ENCODE peak calls at places on chromosomes 11 and 22, in eight cellular contexts. T is tibial nerve; Q is neuronal stem cell; M is CD8-positive, alpha-beta T cell; E is caudate nucleus; R is heart right ventricle; F is left ventricle myocardium inferior; S is CD4-positive, alpha-beta T cell. A is an unnamed sample.

GRCh38 chr22:24410110-24410856 is 17.1 kb upstream of the ADORA2A start:
- DNase-seq in T (no peak), Q (no peak), M (peak), E (no peak), R (no peak), F (no peak), S (no peak), A (no peak)

GRCh38 chr22:36319595-36320497 is 66.9 kb downstream of the APOL1 start:
- DNase-seq in T (no peak), Q (no peak), M (no peak), E (no peak), R (no peak), F (no peak), S (no peak), A (no peak)

GRCh38 chr11:61902313-61902712 is 11.0 kb upstream of the FADS3 start:
- DNase-seq in T (no peak), Q (no peak), M (no peak), E (no peak), R (no peak), F (no peak), S (no peak), A (no peak)

GRCh38 chr11:19711911-19712280 is 741 bp upstream of the NAV2 start:
- DNase-seq in T (no peak), Q (no peak), M (no peak), E (no peak), R (no peak), F (no peak), S (no peak), A (no peak)

GRCh38 chr11:76284161-76284560 is 77.9 kb upstream of the WNT11 start:
- DNase-seq in T (no peak), Q (peak), M (no peak), E (no peak), R (no peak), F (no peak), S (no peak), A (no peak)

GRCh38 chr22:50737728-50738648 is at the start of gene ACR:
- DNase-seq in T (no peak), Q (no peak), M (peak), E (no peak), R (no peak), F (no peak), S (no peak), A (no peak)

GRCh38 chr11:119750056-119750455 is 21.1 kb upstream of the NECTIN1 start:
- DNase-seq in T (no peak), Q (no peak), M (no peak), E (no peak), R (no peak), F (no peak), S (no peak), A (no peak)

GRCh38 chr11:62552931-62553838 is 6.6 kb upstream of the AHNAK start:
- DNase-seq in T (peak), Q (no peak), M (peak), E (no peak), R (peak), F (peak), S (peak), A (peak)

GRCh38 chr22:46338636-46339035 is 3.1 kb downstream of the TRMU start:
- DNase-seq in T (no peak), Q (no peak), M (no peak), E (no peak), R (no peak), F (peak), S (no peak), A (no peak)

GRCh38 chr11:133386262-133386661 is 146.0 kb downstream of the OPCML start:
- DNase-seq in T (no peak), Q (no peak), M (no peak), E (no peak), R (no peak), F (no peak), S (no peak), A (no peak)

GRCh38 chr22:27628891-27629631 is 172.5 kb downstream of the MN1 start:
- DNase-seq in T (no peak), Q (no peak), M (no peak), E (no peak), R (no peak), F (no peak), S (no peak), A (no peak)

GRCh38 chr11:12066799-12067508 is 43.4 kb upstream of the MICAL2 start:
- DNase-seq in T (no peak), Q (no peak), M (no peak), E (peak), R (no peak), F (no peak), S (no peak), A (no peak)

GRCh38 chr11:109040303-109040702 is 375.4 kb downstream of the DDX10 start:
- DNase-seq in T (no peak), Q (no peak), M (no peak), E (no peak), R (no peak), F (no peak), S (no peak), A (no peak)

GRCh38 chr22:42160830-42161696 is 30.5 kb upstream of the CYP2D6 start:
- DNase-seq in T (no peak), Q (no peak), M (no peak), E (no peak), R (no peak), F (no peak), S (no peak), A (no peak)

GRCh38 chr11:74179234-74180126 is 8.4 kb downstream of the PPME1 start:
- DNase-seq in T (no peak), Q (no peak), M (no peak), E (no peak), R (no peak), F (no peak), S (no peak), A (no peak)

GRCh38 chr11:9490376-9490775 is 29.6 kb downstream of the ZNF143 start:
- DNase-seq in T (no peak), Q (no peak), M (no peak), E (no peak), R (no peak), F (no peak), S (no peak), A (no peak)

GRCh38 chr11:114257621-114258558 is 38.3 kb upstream of the NNMT start:
- DNase-seq in T (peak), Q (peak), M (no peak), E (no peak), R (peak), F (peak), S (no peak), A (no peak)

GRCh38 chr11:6911378-6911777 is 9.4 kb upstream of the OR2D3 start:
- DNase-seq in T (no peak), Q (no peak), M (no peak), E (no peak), R (no peak), F (no peak), S (no peak), A (no peak)

GRCh38 chr11:109490953-109491733 is 69.2 kb downstream of the C11orf87 start:
- DNase-seq in T (no peak), Q (no peak), M (no peak), E (no peak), R (no peak), F (no peak), S (no peak), A (no peak)

GRCh38 chr11:104073950-104074349 is 37.5 kb downstream of the DDI1 start:
- DNase-seq in T (no peak), Q (no peak), M (no peak), E (no peak), R (no peak), F (no peak), S (no peak), A (no peak)

GRCh38 chr11:122276221-122276620 is 160.2 kb upstream of the BLID start:
- DNase-seq in T (no peak), Q (no peak), M (no peak), E (no peak), R (no peak), F (no peak), S (no peak), A (no peak)

GRCh38 chr11:69213315-69213714 is 57.6 kb downstream of the SMIM38 start:
- DNase-seq in T (no peak), Q (no peak), M (no peak), E (no peak), R (no peak), F (no peak), S (no peak), A (no peak)

GRCh38 chr22:42947211-42947990 is 67.5 kb downstream of the PACSIN2 start:
- DNase-seq in T (no peak), Q (peak), M (no peak), E (no peak), R (peak), F (peak), S (no peak), A (no peak)

GRCh38 chr11:14347494-14347893 is 11.5 kb downstream of the RRAS2 start:
- DNase-seq in T (no peak), Q (no peak), M (no peak), E (no peak), R (no peak), F (no peak), S (no peak), A (no peak)

GRCh38 chr22:24937114-24937513 is 9.4 kb downstream of the LHFPL7 start:
- DNase-seq in T (no peak), Q (no peak), M (no peak), E (no peak), R (no peak), F (no peak), S (no peak), A (no peak)

GRCh38 chr11:74320538-74320937 is 9.1 kb upstream of the P4HA3 start:
- DNase-seq in T (no peak), Q (no peak), M (no peak), E (no peak), R (no peak), F (no peak), S (no peak), A (no peak)

GRCh38 chr22:24076091-24076867 is 65.2 kb downstream of the CABIN1 start:
- DNase-seq in T (no peak), Q (no peak), M (no peak), E (no peak), R (no peak), F (no peak), S (no peak), A (no peak)

GRCh38 chr22:26134654-26135330 is 34.5 kb upstream of the SEZ6L start:
- DNase-seq in T (no peak), Q (no peak), M (no peak), E (no peak), R (no peak), F (no peak), S (no peak), A (no peak)

GRCh38 chr11:46361283-46362145 is 14.3 kb downstream of the DGKZ start:
- DNase-seq in T (no peak), Q (no peak), M (peak), E (peak), R (peak), F (peak), S (peak), A (no peak)

GRCh38 chr22:26551568-26551967 is 38.4 kb downstream of the TPST2 start:
- DNase-seq in T (no peak), Q (no peak), M (no peak), E (no peak), R (no peak), F (no peak), S (no peak), A (no peak)

GRCh38 chr11:127255239-127255638 is 254.7 kb upstream of the KIRREL3 start:
- DNase-seq in T (no peak), Q (no peak), M (no peak), E (no peak), R (no peak), F (no peak), S (no peak), A (no peak)

GRCh38 chr11:128523616-128524015 is 63.7 kb downstream of the ETS1 start:
- DNase-seq in T (no peak), Q (no peak), M (no peak), E (no peak), R (no peak), F (no peak), S (no peak), A (no peak)

GRCh38 chr22:32926600-32926999 is 125.1 kb downstream of the TIMP3 start:
- DNase-seq in T (peak), Q (no peak), M (no peak), E (no peak), R (no peak), F (no peak), S (no peak), A (peak)

GRCh38 chr11:12390687-12391110 is 13.3 kb downstream of the PARVA start:
- DNase-seq in T (no peak), Q (no peak), M (no peak), E (no peak), R (no peak), F (no peak), S (no peak), A (no peak)

GRCh38 chr11:3021125-3021524 is 29.0 kb upstream of the NAP1L4 start:
- DNase-seq in T (no peak), Q (peak), M (peak), E (no peak), R (no peak), F (no peak), S (peak), A (no peak)

GRCh38 chr11:103851166-103851651 is 185.2 kb upstream of the DDI1 start:
- DNase-seq in T (peak), Q (no peak), M (no peak), E (no peak), R (no peak), F (no peak), S (no peak), A (peak)

GRCh38 chr11:65854161-65854592 is 3.8 kb downstream of the CFL1 start:
- DNase-seq in T (no peak), Q (no peak), M (no peak), E (no peak), R (no peak), F (no peak), S (no peak), A (no peak)

GRCh38 chr11:116691779-116692178 is 81.0 kb downstream of the BUD13 start:
- DNase-seq in T (peak), Q (peak), M (peak), E (no peak), R (peak), F (no peak), S (peak), A (no peak)

GRCh38 chr11:94171693-94172440 is 43.2 kb downstream of the PANX1 start:
- DNase-seq in T (peak), Q (peak), M (no peak), E (no peak), R (peak), F (no peak), S (no peak), A (no peak)

DNA sequence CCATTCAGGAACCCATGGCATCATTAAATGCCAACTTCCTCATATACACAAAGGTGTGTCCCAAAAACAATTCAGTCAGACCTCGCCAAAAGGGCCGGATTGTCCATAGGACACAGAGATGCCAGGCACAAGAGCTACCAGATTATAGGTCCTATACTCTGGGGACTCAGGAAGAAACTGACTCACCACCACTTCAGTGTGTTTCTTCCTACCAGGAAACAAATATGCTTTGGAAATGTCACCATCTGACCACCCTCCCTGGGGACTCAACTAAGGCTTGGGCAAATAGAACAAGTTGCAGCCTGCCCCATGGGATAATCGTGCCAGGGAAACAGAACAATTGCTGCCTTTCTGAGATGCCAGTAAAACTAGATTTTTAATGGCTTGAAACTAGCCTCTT is 11.7 kb downstream of the POU2AF3 start:
- DNase-seq in T (no peak), Q (no peak), M (no peak), E (no peak), R (no peak), F (no peak), S (no peak), A (no peak)
- H3K27ac ChIP-seq in T (no peak), Q (no peak), M (no peak), E (no peak), R (no peak), F (no peak), S (no peak), A (no peak)

DNA sequence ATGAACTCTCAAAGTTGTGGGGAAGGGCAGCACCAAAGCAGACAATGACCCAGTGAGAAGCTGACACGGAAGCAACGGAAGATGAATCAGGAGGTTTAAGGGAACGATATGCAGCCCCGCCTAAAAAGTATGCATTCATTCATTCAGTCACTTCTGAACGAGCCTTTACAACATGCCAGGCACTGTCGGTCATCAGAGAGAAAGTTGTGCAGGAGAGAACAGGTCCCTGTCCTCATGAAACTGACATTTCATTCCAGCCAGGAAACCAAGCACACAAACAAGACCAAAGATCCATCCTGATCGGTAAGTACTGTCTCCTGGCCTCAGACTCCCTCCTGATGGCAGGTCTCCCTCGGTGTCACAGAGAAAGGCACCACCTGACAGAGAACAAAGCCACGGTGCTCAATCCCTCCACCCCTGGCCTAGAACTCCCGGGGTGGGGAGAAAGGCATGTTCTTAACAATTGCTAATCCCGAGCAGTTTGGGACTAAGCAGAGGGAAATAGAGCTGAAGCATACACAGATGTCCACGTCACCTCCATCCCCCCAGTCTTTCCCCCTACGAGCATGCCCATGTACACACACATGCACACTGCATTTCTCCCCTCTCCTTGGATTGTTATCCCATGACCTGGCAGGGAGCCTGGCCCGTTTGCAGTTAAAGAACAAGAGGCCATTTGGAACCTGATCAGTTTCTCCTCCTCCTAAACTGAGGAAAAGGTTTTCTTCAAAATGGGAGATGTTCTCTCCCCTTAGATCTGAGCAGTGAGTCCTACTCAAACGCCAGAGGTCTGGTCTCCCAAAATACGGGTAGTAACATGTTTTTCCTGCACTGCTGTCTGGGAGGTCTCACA is 49.4 kb downstream of the LRFN4 start:
- DNase-seq in T (peak), Q (no peak), M (no peak), E (no peak), R (no peak), F (peak), S (no peak), A (no peak)
- H3K27ac ChIP-seq in T (peak), Q (no peak), M (no peak), E (no peak), R (no peak), F (no peak), S (no peak), A (peak)

DNA sequence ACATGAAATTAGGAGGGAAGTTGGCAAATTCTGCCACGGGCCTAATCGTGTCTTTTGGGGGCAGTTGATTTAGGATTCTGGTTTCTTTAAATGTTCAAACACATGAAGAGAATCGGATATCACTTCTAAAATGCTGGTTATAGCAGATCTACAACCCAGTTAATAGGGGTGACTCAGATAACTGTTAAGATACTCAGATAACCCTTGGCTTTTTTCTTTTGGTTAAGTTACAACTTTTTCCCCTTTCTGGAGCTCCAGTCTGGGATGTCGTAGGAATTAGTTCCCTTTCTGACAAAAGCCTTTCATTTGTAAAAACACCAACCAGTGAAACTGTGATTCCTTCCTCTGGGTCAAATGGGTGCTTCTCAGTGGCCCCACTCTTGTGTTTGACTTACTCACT is 976 bp downstream of the DEPDC7 start:
- DNase-seq in T (no peak), Q (no peak), M (no peak), E (no peak), R (no peak), F (no peak), S (no peak), A (no peak)
- H3K27ac ChIP-seq in T (peak), Q (no peak), M (no peak), E (no peak), R (no peak), F (no peak), S (no peak), A (no peak)

DNA sequence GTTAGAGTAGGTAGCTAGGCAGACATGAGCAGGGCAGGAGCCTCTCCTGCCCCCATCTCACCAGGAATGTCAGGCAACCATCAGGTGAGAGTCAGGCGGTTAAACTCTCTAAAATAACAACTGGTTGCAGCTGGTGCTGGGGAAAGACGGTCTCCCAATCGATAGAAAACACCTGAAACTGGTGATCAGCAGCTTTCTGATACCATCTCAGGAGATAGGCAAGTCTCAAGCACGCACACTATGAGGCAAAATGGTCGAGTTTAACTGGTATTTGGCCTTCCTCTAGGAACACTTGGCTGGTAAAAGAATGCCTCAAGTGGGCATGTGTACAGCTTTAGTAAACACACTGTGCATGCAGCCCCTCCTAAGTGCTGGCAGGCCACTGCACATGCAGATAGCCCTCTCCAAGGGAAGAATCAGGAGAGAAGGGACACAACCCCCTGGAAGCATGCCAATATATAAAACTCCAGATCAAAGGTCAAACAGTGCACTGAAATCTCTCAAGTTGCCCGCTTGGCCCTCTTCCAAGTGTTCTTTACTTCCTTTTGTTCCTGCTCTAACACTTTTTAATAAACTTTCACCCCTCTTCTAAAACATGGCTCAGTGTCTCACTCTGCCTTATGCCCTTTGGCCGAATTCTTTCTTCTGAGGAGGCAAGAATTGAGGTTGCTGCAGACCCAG is 88.7 kb downstream of the USP35 start:
- DNase-seq in T (no peak), Q (no peak), M (no peak), E (no peak), R (no peak), F (no peak), S (no peak), A (no peak)
- H3K27ac ChIP-seq in T (no peak), Q (no peak), M (no peak), E (no peak), R (no peak), F (no peak), S (no peak), A (no peak)

DNA sequence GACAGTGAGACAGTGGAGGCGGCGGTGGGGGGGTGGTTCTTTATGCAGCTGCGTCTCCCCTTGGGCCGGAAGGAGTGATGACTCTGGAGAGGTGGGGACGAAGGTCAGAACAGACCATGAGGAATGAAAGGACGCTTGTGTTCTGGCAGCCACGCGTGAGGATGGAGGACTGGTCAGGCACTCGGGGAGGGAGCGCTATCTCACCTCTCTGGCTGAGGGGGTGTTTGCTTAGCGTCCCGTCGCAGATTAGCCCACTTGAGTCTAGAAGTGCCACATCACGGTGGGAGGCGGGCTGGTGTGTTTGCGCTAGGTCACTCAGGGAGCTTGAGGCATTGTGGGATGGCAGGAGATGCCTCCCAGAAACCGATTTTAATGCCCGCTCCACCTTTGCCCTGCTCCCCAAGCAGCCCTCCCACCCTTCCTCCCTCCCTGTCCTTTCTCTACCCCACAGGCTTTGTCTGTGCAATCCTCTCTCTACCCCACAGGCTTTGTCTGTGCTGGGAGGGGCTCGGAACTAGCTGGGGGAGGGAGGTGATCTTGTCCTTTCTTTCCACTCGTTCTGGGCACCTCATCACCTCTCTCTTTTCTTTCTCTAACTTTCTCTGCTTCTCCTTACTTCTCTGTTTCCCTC is 97.8 kb downstream of the PKNOX2 start:
- DNase-seq in T (no peak), Q (peak), M (no peak), E (no peak), R (no peak), F (no peak), S (no peak), A (no peak)
- H3K27ac ChIP-seq in T (peak), Q (peak), M (no peak), E (peak), R (peak), F (peak), S (no peak), A (peak)